ENCODE peak calls at places on chromosomes 4 and X, in ten cellular contexts. G is tibial artery, E is PC-3, O is lower lobe of right lung, Y is spleen, T is OCI-LY7, Q is HCT116, V is ovary, H is tibial nerve, N is cardiac muscle cell. R is an unnamed sample.

GRCh38 chr4:54498661-54499111 is 159.1 kb upstream of the KIT start:
- DNase-seq in G (no peak), E (peak; percentile 90), O (no peak), Y (no peak), T (no peak), Q (no peak), V (no peak), H (no peak), N (no peak), R (peak; percentile 73)

GRCh38 chrX:132022863-132023116 is 312 bp upstream of the STK26 start:
- DNase-seq in G (no peak), E (no peak), O (no peak), Y (no peak), T (no peak), Q (no peak), V (no peak), H (no peak), N (no peak), R (no peak)

GRCh38 chr4:21949073-21949457 is 493 bp upstream of the KCNIP4 start:
- DNase-seq in G (no peak), E (no peak), O (no peak), Y (peak; percentile 73), T (no peak), Q (no peak), V (peak; percentile 51), H (no peak), N (peak; percentile 28), R (no peak)

GRCh38 chr4:108342325-108342986 is 173.7 kb upstream of the LEF1 start:
- DNase-seq in G (no peak), E (no peak), O (no peak), Y (no peak), T (peak; percentile 7), Q (no peak), V (no peak), H (no peak), N (no peak), R (no peak)

GRCh38 chrX:73944582-73944947 is 359.4 kb upstream of the ZCCHC13 start:
- DNase-seq in G (no peak), E (no peak), O (no peak), Y (no peak), T (no peak), Q (no peak), V (no peak), H (no peak), N (peak; percentile 32), R (peak; percentile 48)

GRCh38 chrX:83984961-83985360 is 124.0 kb downstream of the CYLC1 start:
- DNase-seq in G (no peak), E (no peak), O (no peak), Y (peak; percentile 63), T (no peak), Q (no peak), V (no peak), H (no peak), N (no peak), R (peak; percentile 10)

GRCh38 chr4:108361886-108362285 is 193.2 kb upstream of the LEF1 start:
- DNase-seq in G (no peak), E (no peak), O (no peak), Y (no peak), T (no peak), Q (no peak), V (no peak), H (no peak), N (no peak), R (no peak)

GRCh38 chrX:133911816-133912495 is 73.4 kb downstream of the GPC3 start:
- DNase-seq in G (no peak), E (no peak), O (no peak), Y (no peak), T (no peak), Q (no peak), V (no peak), H (no peak), N (no peak), R (no peak)

GRCh38 chrX:132001127-132001526 is 22.0 kb upstream of the STK26 start:
- DNase-seq in G (no peak), E (peak; percentile 91), O (no peak), Y (no peak), T (no peak), Q (no peak), V (no peak), H (no peak), N (no peak), R (no peak)

GRCh38 chr4:5142726-5143125 is 91.4 kb downstream of the STK32B start:
- DNase-seq in G (peak; percentile 39), E (peak; percentile 40), O (no peak), Y (no peak), T (peak; percentile 16), Q (peak; percentile 16), V (no peak), H (peak; percentile 45), N (peak; percentile 48), R (peak; percentile 53)

GRCh38 chrX:151742311-151742710 is 7.8 kb downstream of the CNGA2 start:
- DNase-seq in G (no peak), E (no peak), O (no peak), Y (peak; percentile 23), T (no peak), Q (no peak), V (no peak), H (no peak), N (no peak), R (no peak)

GRCh38 chrX:151741606-151742005 is 7.1 kb downstream of the CNGA2 start:
- DNase-seq in G (no peak), E (no peak), O (no peak), Y (peak; percentile 33), T (no peak), Q (no peak), V (no peak), H (no peak), N (no peak), R (no peak)

GRCh38 chrX:151746502-151746901 is 12.0 kb downstream of the CNGA2 start:
- DNase-seq in G (no peak), E (no peak), O (no peak), Y (no peak), T (no peak), Q (no peak), V (no peak), H (no peak), N (no peak), R (no peak)

GRCh38 chrX:151745651-151746050 is 11.1 kb downstream of the CNGA2 start:
- DNase-seq in G (no peak), E (no peak), O (no peak), Y (peak; percentile 36), T (no peak), Q (no peak), V (no peak), H (no peak), N (no peak), R (no peak)

DNA sequence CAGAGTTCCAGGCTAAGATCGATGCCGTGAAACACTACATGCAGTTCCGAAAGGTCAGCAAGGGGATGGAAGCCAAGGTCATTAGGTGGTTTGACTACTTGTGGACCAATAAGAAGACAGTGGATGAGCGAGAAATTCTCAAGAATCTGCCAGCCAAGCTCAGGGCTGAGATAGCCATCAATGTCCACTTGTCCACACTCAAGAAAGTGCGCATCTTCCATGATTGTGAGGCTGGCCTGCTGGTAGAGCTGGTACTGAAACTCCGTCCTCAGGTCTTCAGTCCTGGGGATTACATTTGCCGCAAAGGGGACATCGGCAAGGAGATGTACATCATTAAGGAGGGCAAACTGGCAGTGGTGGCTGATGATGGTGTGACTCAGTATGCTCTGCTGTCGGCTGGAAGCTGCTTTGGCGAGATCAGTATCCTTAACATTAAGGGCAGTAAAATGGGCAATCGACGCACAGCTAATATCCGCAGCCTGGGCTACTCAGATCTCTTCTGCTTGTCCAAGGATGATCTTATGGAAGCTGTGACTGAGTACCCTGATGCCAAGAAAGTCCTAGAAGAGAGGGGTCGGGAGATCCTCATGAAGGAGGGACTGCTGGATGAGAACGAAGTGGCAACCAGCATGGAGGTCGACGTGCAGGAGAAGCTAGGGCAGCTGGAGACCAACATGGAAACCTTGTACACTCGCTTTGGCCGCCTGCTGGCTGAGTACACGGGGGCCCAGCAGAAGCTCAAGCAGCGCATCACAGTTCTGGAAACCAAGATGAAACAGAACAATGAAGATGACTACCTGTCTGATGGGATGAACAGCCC is 9.3 kb downstream of the CNGA2 start:
- DNase-seq in G (no peak), E (no peak), O (no peak), Y (peak; percentile 44), T (no peak), Q (no peak), V (no peak), H (no peak), N (no peak), R (no peak)
- TF ChIP-seq CTCF in G (no peak), E (no peak), O (no peak), Y (no peak), T (no peak), Q (no peak), V (no peak), H (no peak), N (no peak), R (no peak)

GRCh38 chr4:3476341-3476747 is 13.2 kb downstream of the DOK7 start:
- DNase-seq in G (no peak), E (no peak), O (peak; percentile 41), Y (peak; percentile 62), T (no peak), Q (no peak), V (no peak), H (no peak), N (no peak), R (peak; percentile 46)

GRCh38 chr4:3473251-3473942 is 10.3 kb downstream of the DOK7 start:
- DNase-seq in G (no peak), E (no peak), O (peak; percentile 34), Y (peak; percentile 69), T (no peak), Q (no peak), V (no peak), H (no peak), N (no peak), R (peak; percentile 77)

GRCh38 chr4:3473943-3474335 is 10.8 kb downstream of the DOK7 start:
- DNase-seq in G (no peak), E (no peak), O (no peak), Y (peak; percentile 50), T (no peak), Q (no peak), V (no peak), H (no peak), N (no peak), R (peak; percentile 65)

GRCh38 chr4:3475713-3476260 is 12.7 kb downstream of the DOK7 start:
- DNase-seq in G (no peak), E (no peak), O (no peak), Y (peak; percentile 57), T (no peak), Q (no peak), V (no peak), H (no peak), N (no peak), R (peak; percentile 66)

GRCh38 chr4:3475041-3475712 is 12.1 kb downstream of the DOK7 start:
- DNase-seq in G (no peak), E (no peak), O (peak; percentile 42), Y (peak; percentile 60), T (no peak), Q (no peak), V (no peak), H (no peak), N (no peak), R (peak; percentile 87)
- H3K4me1 ChIP-seq in G (peaks cover under 1% of the 10 kb centered on the region), E (no peaks in the 10 kb centered on the region), O (peaks cover 4% of the 10 kb centered on the region), Y (peaks cover under 1% of the 10 kb centered on the region), T (no peaks in the 10 kb centered on the region), Q (no peaks in the 10 kb centered on the region), V (no peaks in the 10 kb centered on the region), H (no peaks in the 10 kb centered on the region), N (no peaks in the 10 kb centered on the region), R (no peaks in the 10 kb centered on the region)

GRCh38 chr4:20299515-20299914 is 47.8 kb downstream of the SLIT2 start:
- DNase-seq in G (no peak), E (peak; percentile 45), O (no peak), Y (no peak), T (peak; percentile 13), Q (peak; percentile 13), V (no peak), H (no peak), N (no peak), R (peak; percentile 41)
- TF ChIP-seq CTCF in G (peak; percentile 23), E (peak; percentile 56), O (peak; percentile 18), Y (no peak), T (peak; percentile 68), Q (peak; percentile 41), V (no peak), H (peak; percentile 36), N (peak; percentile 61), R (peak; percentile 63)

GRCh38 chr4:7045961-7046921 is 3.1 kb downstream of the TADA2B start:
- DNase-seq in G (no peak), E (peak; percentile 39), O (no peak), Y (peak; percentile 80), T (peak; percentile 40), Q (no peak), V (no peak), H (no peak), N (no peak), R (peak; percentile 72)
- H3K4me1 ChIP-seq in G (peaks cover 55% of the 10 kb centered on the region), E (peaks cover 33% of the 10 kb centered on the region), O (peaks cover 56% of the 10 kb centered on the region), Y (peaks cover 74% of the 10 kb centered on the region), T (peaks cover 37% of the 10 kb centered on the region), Q (peaks cover 22% of the 10 kb centered on the region), V (peaks cover 38% of the 10 kb centered on the region), H (peaks cover 30% of the 10 kb centered on the region), N (peaks cover 10% of the 10 kb centered on the region), R (peaks cover 24% of the 10 kb centered on the region)